ENCODE peak calls at places on chromosomes 11 and 22, in five cellular contexts. V, Q, M, O and U are unnamed samples.

GRCh38 chr11:70099578-70100282 is 21.6 kb downstream of the ANO1 start:
- DNase-seq in Q (no peak), M (no peak), V (no peak), O (no peak), U (no peak)

GRCh38 chr22:38710352-38710751 is 4.6 kb downstream of the GTPBP1 start:
- DNase-seq in V (no peak), O (no peak), M (no peak), Q (no peak), U (no peak)

GRCh38 chr11:97461044-97461880 is 1071.4 kb downstream of the JRKL start:
- DNase-seq in V (no peak), M (no peak), Q (no peak), O (no peak), U (no peak)

GRCh38 chr11:95453616-95454118 is 222.7 kb upstream of the SESN3 start:
- DNase-seq in Q (no peak), V (no peak), O (no peak), M (peak), U (no peak)

GRCh38 chr11:17352925-17353227 is 1.3 kb downstream of the NCR3LG1 start:
- DNase-seq in M (no peak), Q (peak), O (peak), V (no peak), U (no peak)

GRCh38 chr22:37607010-37607911 is 1.4 kb upstream of the GGA1 start:
- DNase-seq in M (peak), O (peak), Q (peak), V (peak), U (peak)

GRCh38 chr11:34944692-34945091 is 28.3 kb downstream of the PDHX start:
- DNase-seq in V (no peak), O (no peak), Q (no peak), M (no peak), U (no peak)

GRCh38 chr11:17593466-17594245 is 46.6 kb downstream of the OTOG start:
- DNase-seq in O (no peak), V (no peak), Q (no peak), M (no peak), U (no peak)

GRCh38 chr11:65504671-65505433 is 6.0 kb downstream of the MALAT1 start:
- DNase-seq in Q (no peak), M (no peak), O (no peak), V (no peak), U (no peak)

GRCh38 chr22:38267086-38267485 is 5.7 kb downstream of the TMEM184B start:
- DNase-seq in V (no peak), O (peak), Q (no peak), M (no peak), U (peak)

GRCh38 chr22:32355760-32356159 is 1.9 kb upstream of the RFPL3 start:
- DNase-seq in O (no peak), V (no peak), M (peak), Q (no peak), U (no peak)

GRCh38 chr11:18075444-18075843 is 29.4 kb upstream of the TPH1 start:
- DNase-seq in M (no peak), O (no peak), V (no peak), Q (no peak), U (no peak)

GRCh38 chr11:69368119-69368880 is 74.3 kb downstream of the MYEOV start:
- DNase-seq in V (no peak), M (no peak), Q (no peak), O (no peak), U (no peak)

GRCh38 chr11:34948721-34949120 is 32.3 kb downstream of the PDHX start:
- DNase-seq in Q (no peak), O (no peak), M (no peak), V (no peak), U (no peak)

GRCh38 chr22:25201557-25202273 is 2.1 kb downstream of the CRYBB3 start:
- DNase-seq in M (no peak), O (no peak), Q (no peak), V (no peak), U (no peak)

GRCh38 chr22:33476716-33477115 is 418.5 kb upstream of the SYN3 start:
- DNase-seq in M (no peak), O (no peak), Q (no peak), V (no peak), U (no peak)

GRCh38 chr11:131674051-131674755 is 303.8 kb downstream of the NTM start:
- DNase-seq in Q (peak), M (peak), V (no peak), O (peak), U (no peak)

GRCh38 chr11:1650034-1650917 is 20.7 kb downstream of the KRTAP5-5 start:
- DNase-seq in Q (no peak), V (no peak), O (no peak), M (no peak), U (no peak)

GRCh38 chr22:28222976-28223375 is 303.9 kb upstream of the PITPNB start:
- DNase-seq in Q (no peak), O (no peak), V (no peak), M (no peak), U (no peak)

GRCh38 chr11:125091247-125091876 is 20.1 kb downstream of the TMEM218 start:
- DNase-seq in Q (no peak), M (no peak), O (no peak), V (no peak), U (no peak)

GRCh38 chr22:37566329-37566837 is 6.1 kb downstream of the CDC42EP1 start:
- DNase-seq in M (no peak), Q (peak), V (peak), O (peak), U (peak)

GRCh38 chr11:47244664-47245350 is 3.8 kb downstream of the ACP2 start:
- DNase-seq in V (no peak), Q (no peak), M (no peak), O (no peak), U (no peak)

GRCh38 chr11:122882809-122883681 is 486 bp downstream of the JHY start:
- DNase-seq in Q (peak), V (peak), O (peak), M (peak), U (peak)

GRCh38 chr11:58254936-58255335 is 13.1 kb downstream of the OR10W1 start:
- DNase-seq in V (no peak), Q (no peak), O (no peak), M (no peak), U (no peak)

GRCh38 chr22:19962246-19962908 is 20.8 kb upstream of the TXNRD2 start:
- DNase-seq in V (peak), Q (peak), O (peak), M (peak), U (no peak)

GRCh38 chr22:47914481-47915097 is 1152.1 kb downstream of the TBC1D22A start:
- DNase-seq in M (no peak), O (no peak), Q (no peak), V (no peak), U (no peak)

GRCh38 chr22:28244760-28245159 is 325.7 kb upstream of the PITPNB start:
- DNase-seq in M (no peak), O (no peak), Q (no peak), V (no peak), U (no peak)

GRCh38 chr11:13277719-13278619 is at the start of gene BMAL1:
- DNase-seq in V (peak), O (peak), Q (peak), M (no peak), U (peak)

GRCh38 chr11:57456960-57457642 is 3.2 kb upstream of the RTN4RL2 start:
- DNase-seq in Q (peak), M (peak), O (peak), V (peak), U (peak)

GRCh38 chr11:122796128-122796717 is 42.1 kb upstream of the CRTAM start:
- DNase-seq in M (no peak), O (peak), Q (peak), V (peak), U (peak)